ENCODE peak calls at places on chromosome 12, in eight cellular contexts. Q is IMR-90; T is dorsolateral prefrontal cortex; W is MM.1S; E is PC-3; V is right atrium auricular region; S is HCT116; C is effector memory CD4-positive, alpha-beta T cell. M is an unnamed sample.

GRCh38 chr12:131867891-131868675 is 26.3 kb upstream of the ULK1 start:
- DNase-seq in W (no peak), C (no peak), Q (no peak), V (no peak), S (no peak), T (no peak), E (peak; percentile 49), M (no peak)

GRCh38 chr12:125533434-125534029 is 468.3 kb downstream of the AACS start:
- DNase-seq in E (peak; percentile 51), C (no peak), S (no peak), T (peak; percentile 71), Q (no peak), V (no peak), W (no peak), M (peak; percentile 34)

GRCh38 chr12:12046401-12046800 is 24.3 kb upstream of the BCL2L14 start:
- DNase-seq in V (no peak), E (no peak), W (no peak), C (no peak), Q (no peak), S (no peak), T (no peak), M (no peak)

GRCh38 chr12:47867496-47867941 is 37.3 kb downstream of the VDR start:
- DNase-seq in Q (peak; percentile 96), S (no peak), T (no peak), C (no peak), W (no peak), V (peak; percentile 74), E (peak; percentile 26), M (no peak)

GRCh38 chr12:132215644-132215989 is 71.4 kb downstream of the NOC4L start:
- DNase-seq in V (no peak), S (no peak), W (no peak), C (no peak), Q (no peak), T (no peak), E (no peak), M (no peak)

GRCh38 chr12:50241178-50241577 is 42.1 kb downstream of the LIMA1 start:
- DNase-seq in W (no peak), T (no peak), V (no peak), S (no peak), C (no peak), E (peak; percentile 82), Q (peak; percentile 77), M (no peak)

GRCh38 chr12:104132351-104132956 is 5.6 kb downstream of the NFYB start:
- DNase-seq in S (no peak), E (no peak), V (no peak), Q (no peak), T (no peak), C (no peak), W (no peak), M (no peak)

GRCh38 chr12:49796606-49797451 is 31.4 kb downstream of the NCKAP5L start:
- DNase-seq in E (no peak), W (no peak), S (no peak), Q (no peak), C (no peak), T (no peak), V (no peak), M (no peak)

GRCh38 chr12:42732908-42733411 is 143.4 kb upstream of the PRICKLE1 start:
- DNase-seq in T (no peak), V (no peak), Q (no peak), E (no peak), S (no peak), C (no peak), W (no peak), M (no peak)

GRCh38 chr12:53993397-53994267 is 6.3 kb upstream of the HOXC9 start:
- DNase-seq in T (no peak), E (no peak), W (no peak), Q (no peak), C (no peak), S (no peak), V (no peak), M (no peak)
- H3K27me3 ChIP-seq in T (peaks cover 100% of the 10 kb centered on the region), E (no peaks in the 10 kb centered on the region), W (peaks cover 96% of the 10 kb centered on the region), Q (peaks cover 98% of the 10 kb centered on the region), C (peaks cover 96% of the 10 kb centered on the region), S (no peaks in the 10 kb centered on the region), V (peaks cover 93% of the 10 kb centered on the region), M (peaks cover 91% of the 10 kb centered on the region)

DNA sequence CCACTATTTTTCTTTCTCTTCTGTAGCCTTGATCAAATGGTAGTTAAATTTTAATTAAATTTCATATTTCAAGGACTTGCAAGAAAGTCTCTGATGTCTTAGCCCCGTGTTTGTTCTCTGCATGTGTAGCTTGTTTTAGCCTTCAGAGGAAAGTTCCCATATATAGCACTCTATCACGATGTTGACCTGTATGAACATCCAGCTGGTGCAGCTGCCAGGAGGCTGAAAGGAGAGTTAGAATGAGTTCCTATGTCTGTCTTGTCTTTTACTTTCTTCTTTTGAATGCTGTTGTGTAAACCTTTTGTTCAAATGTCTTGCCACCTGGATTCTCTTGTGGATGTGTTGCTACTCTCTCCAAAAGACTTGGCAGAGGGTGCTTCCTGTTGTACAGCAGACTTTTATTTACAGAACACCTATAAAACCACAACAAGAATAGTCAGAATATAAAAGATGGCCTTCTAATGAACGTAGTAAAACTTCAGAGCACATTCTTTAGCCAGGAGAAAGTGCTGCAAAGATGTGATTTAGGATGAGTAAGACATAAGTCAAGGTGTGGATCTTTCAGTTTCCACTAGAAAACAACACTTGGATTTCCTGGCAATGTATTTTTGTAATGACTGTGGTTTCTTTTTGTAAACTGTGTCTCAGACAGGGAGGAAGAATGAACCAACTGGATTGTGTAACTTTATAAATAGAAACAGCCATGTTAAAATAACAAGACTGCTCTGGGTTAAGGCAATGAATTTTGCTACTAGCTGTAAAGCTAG is 17.2 kb downstream of the NAV3 start:
- DNase-seq in W (peak; percentile 34), T (no peak), C (no peak), V (no peak), S (peak; percentile 59), E (peak; percentile 91), Q (peak; percentile 82), M (no peak)
- H3K4me3 ChIP-seq in W (no peak overlapping the region), T (peak overlapping the region; percentile 12), C (no peak overlapping the region), V (no peak overlapping the region), S (no peak overlapping the region), E (no peak overlapping the region), Q (no peak overlapping the region), M (no peak overlapping the region)

GRCh38 chr12:123903301-123904065 is 69.1 kb downstream of the CCDC92 start:
- DNase-seq in C (no peak), W (no peak), S (no peak), T (no peak), Q (no peak), E (no peak), V (no peak), M (no peak)
- H3K27me3 ChIP-seq in C (no peaks in the 10 kb centered on the region), W (no peaks in the 10 kb centered on the region), S (no peaks in the 10 kb centered on the region), T (no peaks in the 10 kb centered on the region), Q (no peaks in the 10 kb centered on the region), E (no peaks in the 10 kb centered on the region), V (no peaks in the 10 kb centered on the region), M (no peaks in the 10 kb centered on the region)

DNA sequence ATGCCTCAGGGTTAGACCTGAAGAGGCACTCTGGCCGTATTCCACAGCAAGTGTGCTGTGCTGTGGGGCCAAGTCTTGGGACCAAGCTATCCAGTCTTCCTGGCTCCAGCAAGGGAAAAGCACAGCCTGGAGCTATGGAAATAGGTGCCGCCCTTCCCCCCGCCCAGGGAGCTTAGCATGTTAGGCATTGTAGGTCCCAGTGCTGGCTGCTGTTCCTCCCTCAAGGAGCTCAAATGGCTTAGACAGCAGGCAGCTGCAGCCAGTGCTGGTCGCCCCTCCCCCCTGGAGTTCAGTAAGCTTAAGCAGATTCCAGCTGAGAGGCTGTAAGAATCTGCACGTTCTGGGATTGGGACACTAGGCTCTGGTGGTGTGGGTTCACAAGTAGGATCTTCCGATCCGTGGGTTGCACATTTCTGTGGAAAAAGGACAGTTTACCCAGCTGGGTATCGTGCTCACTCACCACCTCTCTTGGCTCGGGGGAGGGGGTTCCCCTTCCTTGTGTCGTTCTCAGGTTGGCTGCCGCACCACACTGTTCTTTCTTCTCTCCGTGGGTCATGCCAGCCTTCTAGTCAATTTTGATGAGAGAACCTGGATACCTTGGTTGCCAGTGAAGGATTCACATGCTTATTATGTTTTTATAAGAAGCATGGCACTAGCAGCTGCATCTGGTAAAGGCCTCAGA is 127.3 kb downstream of the CNTN1 start:
- DNase-seq in V (no peak), S (no peak), E (no peak), W (no peak), C (no peak), T (peak; percentile 20), Q (no peak), M (no peak)
- H3K4me3 ChIP-seq in V (no peak overlapping the region), S (no peak overlapping the region), E (no peak overlapping the region), W (no peak overlapping the region), C (no peak overlapping the region), T (no peak overlapping the region), Q (no peak overlapping the region), M (no peak overlapping the region)